ENCODE peak calls at places on chromosomes 2 and 18, in eight cellular contexts. V is HCT116, A is HepG2, G is SK-N-SH, F is HL-60, H is sigmoid colon, Q is Panc1, U is GM23338. D is an unnamed sample.

GRCh38 chr2:43255249-43255960 is 29.0 kb upstream of the ZFP36L2 start:
- DNase-seq in A (peak), F (no peak), G (no peak), U (no peak), Q (no peak), H (no peak), V (no peak), D (no peak)

GRCh38 chr2:205482399-205483065 is 199.8 kb upstream of the NRP2 start:
- DNase-seq in F (no peak), U (peak), V (no peak), G (no peak), A (no peak), Q (no peak), H (no peak), D (no peak)

GRCh38 chr2:866009-866680 is 84.5 kb upstream of the SNTG2 start:
- DNase-seq in G (peak), H (no peak), F (no peak), Q (no peak), U (peak), V (no peak), A (no peak), D (no peak)

GRCh38 chr2:123040506-123040905 is 984.6 kb upstream of the CNTNAP5 start:
- DNase-seq in Q (no peak), F (no peak), G (no peak), A (no peak), H (no peak), U (no peak), V (no peak), D (no peak)

GRCh38 chr2:130785466-130786055 is 30.2 kb downstream of the AMER3 start:
- DNase-seq in V (no peak), Q (no peak), H (no peak), G (no peak), U (no peak), F (no peak), A (no peak), D (peak)

GRCh38 chr18:370753-371615 is 103.1 kb upstream of the THOC1 start:
- DNase-seq in F (no peak), U (no peak), A (no peak), Q (no peak), V (no peak), G (peak), H (no peak), D (no peak)

GRCh38 chr2:133411857-133412256 is 156.4 kb downstream of the NCKAP5 start:
- DNase-seq in G (no peak), H (no peak), U (peak), V (no peak), F (no peak), Q (no peak), A (no peak), D (no peak)

GRCh38 chr2:152405206-152406118 is 70.5 kb downstream of the FMNL2 start:
- DNase-seq in F (no peak), V (peak), Q (peak), G (no peak), U (no peak), A (peak), H (no peak), D (no peak)

GRCh38 chr2:152399003-152399402 is 64.0 kb downstream of the FMNL2 start:
- DNase-seq in U (no peak), F (no peak), A (no peak), V (no peak), Q (no peak), G (no peak), H (no peak), D (no peak)

GRCh38 chr2:180823546-180824141 is 156.8 kb upstream of the UBE2E3 start:
- DNase-seq in F (no peak), Q (no peak), U (no peak), G (no peak), A (no peak), V (no peak), H (no peak), D (no peak)

GRCh38 chr18:36311026-36311570 is 13.6 kb downstream of the FHOD3 start:
- DNase-seq in Q (no peak), V (no peak), U (no peak), G (no peak), F (no peak), A (no peak), H (no peak), D (no peak)

GRCh38 chr2:120956486-120957156 is 221.0 kb downstream of the GLI2 start:
- DNase-seq in Q (no peak), H (no peak), U (no peak), A (no peak), V (no peak), F (no peak), G (no peak), D (no peak)

GRCh38 chr2:234204480-234204879 is 154.0 kb downstream of the SPP2 start:
- DNase-seq in U (no peak), Q (no peak), F (no peak), A (no peak), H (no peak), G (no peak), V (no peak), D (no peak)

DNA sequence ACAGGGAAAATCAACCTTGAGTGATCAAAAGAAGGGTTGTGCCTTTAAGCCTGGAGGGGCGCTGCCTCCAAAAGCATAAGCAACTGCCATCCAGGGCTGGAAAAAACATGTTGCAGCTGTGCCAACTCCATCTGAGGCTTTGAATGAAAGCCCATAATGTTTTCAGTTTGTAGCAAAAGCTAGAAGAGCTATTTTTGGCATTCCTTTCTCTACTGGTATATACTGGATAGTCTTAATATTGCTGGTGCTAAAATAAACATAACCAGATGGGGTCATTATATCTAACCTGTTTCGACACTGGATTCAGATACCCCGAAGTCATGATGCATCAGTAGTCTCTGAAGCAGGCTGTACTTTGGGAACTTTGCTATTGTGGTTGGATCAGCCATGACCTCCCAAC is 25.1 kb downstream of the ANXA4 start:
- DNase-seq in F (no peak), V (no peak), A (no peak), G (no peak), U (no peak), H (no peak), Q (no peak), D (no peak)
- TF ChIP-seq CTCF in F (no peak), V (no peak), A (no peak), G (no peak), U (peak), H (no peak), Q (no peak), D (no peak)

GRCh38 chr2:66957198-66957597 is 439.9 kb upstream of the ETAA1 start:
- DNase-seq in U (no peak), A (no peak), Q (no peak), G (no peak), V (no peak), F (no peak), H (no peak), D (no peak)

GRCh38 chr2:66966631-66967030 is 430.5 kb upstream of the ETAA1 start:
- DNase-seq in A (no peak), U (no peak), H (no peak), G (no peak), V (no peak), F (no peak), Q (no peak), D (no peak)

GRCh38 chr2:66960161-66960560 is 437.0 kb upstream of the ETAA1 start:
- DNase-seq in G (no peak), F (no peak), Q (no peak), H (no peak), V (no peak), A (no peak), U (peak), D (no peak)

GRCh38 chr2:66957677-66958076 is 439.5 kb upstream of the ETAA1 start:
- DNase-seq in G (no peak), V (no peak), A (no peak), U (no peak), H (no peak), Q (no peak), F (no peak), D (no peak)

GRCh38 chr2:66962625-66963207 is 434.4 kb upstream of the ETAA1 start:
- DNase-seq in G (peak), Q (no peak), A (no peak), V (no peak), H (peak), U (no peak), F (no peak), D (no peak)
- H3K27ac ChIP-seq in G (no peak), Q (no peak), A (no peak), V (no peak), H (peak), U (no peak), F (no peak), D (no peak)

GRCh38 chr2:20282916-20283592 is 58.1 kb upstream of the SDC1 start:
- DNase-seq in U (no peak), Q (no peak), A (no peak), H (peak), G (peak), V (no peak), F (no peak), D (no peak)
- TF ChIP-seq POLR2AphosphoS5 in U (no peak), Q (no peak), A (no peak), H (no peak), G (no peak), V (no peak), F (no peak), D (no peak)

DNA sequence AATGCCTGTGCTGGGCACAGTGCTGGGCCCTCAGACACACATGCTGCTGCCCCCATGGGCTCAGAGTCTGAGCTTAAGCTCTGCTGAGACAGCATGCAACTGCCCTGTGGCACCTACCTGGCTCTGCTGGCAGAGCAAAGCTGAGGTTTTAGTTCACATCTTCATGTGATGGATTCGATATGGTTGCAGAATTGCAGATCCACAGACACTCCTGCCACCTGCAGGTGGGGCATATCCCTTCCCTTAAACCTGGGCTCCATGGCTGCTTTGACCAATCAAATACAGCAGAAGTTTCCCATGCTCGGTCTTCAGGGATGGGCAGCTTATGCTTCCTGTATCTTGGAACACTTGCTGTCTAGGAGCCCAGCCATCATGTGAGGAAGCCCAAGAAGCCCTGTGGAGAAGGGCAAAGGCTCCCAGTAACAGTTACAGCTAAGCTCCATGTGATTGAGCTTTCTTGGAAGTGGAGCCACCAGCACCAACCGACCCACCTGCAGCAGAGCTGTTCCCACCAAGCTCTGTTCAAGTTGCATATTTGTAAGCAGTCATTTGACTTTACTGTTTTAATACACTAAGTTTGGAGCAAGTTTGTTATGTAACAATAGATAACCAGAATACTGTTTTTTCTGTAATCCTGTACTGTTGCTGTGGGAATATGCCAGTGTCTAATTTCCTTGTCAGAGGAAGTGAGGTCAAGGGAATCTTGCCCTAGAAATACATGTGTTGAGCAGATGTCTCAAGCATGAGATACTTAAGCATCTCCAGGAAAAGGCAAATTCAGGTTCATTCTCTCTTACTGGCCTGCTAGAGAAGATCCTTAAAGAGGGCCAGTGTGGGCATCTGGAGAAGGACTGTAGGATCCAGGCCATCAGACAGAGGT is 79.3 kb downstream of the SH3RF3 start:
- DNase-seq in G (no peak), F (no peak), Q (no peak), U (peak), V (no peak), A (no peak), H (no peak), D (no peak)
- TF ChIP-seq CTCF in G (peak), F (no peak), Q (no peak), U (peak), V (peak), A (peak), H (no peak), D (no peak)

DNA sequence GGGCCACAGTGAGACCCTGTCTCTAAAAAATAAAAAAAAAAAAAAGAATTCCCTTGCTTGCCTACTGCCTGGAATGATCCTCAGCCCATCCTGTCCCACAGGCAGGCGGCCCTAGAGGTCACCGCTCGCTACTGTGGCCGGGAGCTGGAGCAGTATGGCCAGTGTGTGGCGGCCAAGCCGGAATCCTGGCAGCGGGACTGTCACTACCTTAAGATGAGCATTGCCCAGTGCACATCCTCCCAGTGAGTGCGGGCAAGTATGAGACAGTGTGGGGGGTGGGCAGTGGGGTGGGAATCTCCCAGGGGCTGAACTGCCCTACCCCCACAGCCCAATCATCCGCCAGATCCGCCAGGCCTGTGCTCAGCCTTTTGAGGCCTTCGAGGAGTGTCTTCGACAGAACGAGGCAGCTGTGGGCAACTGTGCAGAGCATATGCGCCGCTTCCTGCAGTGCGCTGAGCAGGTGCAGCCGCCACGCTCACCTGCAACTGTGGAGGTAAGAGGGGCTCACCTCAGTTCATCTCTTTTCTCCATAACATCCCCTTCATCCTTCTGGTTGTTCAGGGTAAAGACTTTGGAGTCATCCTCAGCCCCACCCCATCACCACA is 1.6 kb downstream of the CHCHD5 start:
- DNase-seq in F (no peak), V (no peak), H (no peak), Q (no peak), U (no peak), A (no peak), G (no peak), D (peak)
- H3K27ac ChIP-seq in F (no peak), V (peak), H (no peak), Q (no peak), U (peak), A (no peak), G (no peak), D (no peak)

DNA sequence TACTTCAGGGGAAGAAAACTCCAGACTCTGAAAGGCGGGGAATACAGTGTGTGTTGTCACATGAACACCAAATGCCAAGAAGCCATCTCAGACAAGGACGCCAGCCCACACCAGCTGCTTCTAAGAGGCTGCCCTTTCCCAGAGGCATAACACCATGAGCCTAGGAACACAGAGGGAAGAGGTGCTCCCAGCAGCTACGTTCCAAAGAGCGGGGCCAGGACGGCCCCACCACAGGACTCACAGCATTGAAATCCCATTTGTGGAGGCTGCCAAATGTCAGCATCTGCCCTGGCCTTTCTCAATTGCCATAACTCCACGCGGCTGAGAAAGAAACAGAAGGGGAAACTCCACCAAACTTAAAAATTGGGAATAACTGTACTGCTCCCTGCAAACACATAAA is 20.1 kb upstream of the ID2 start:
- DNase-seq in G (no peak), F (no peak), Q (no peak), A (no peak), U (no peak), V (no peak), H (peak), D (no peak)
- TF ChIP-seq POLR2AphosphoS5 in G (no peak), F (no peak), Q (no peak), A (no peak), U (no peak), V (no peak), H (peak), D (no peak)

GRCh38 chr18:26014462-26014861 is 76.0 kb downstream of the SS18 start:
- DNase-seq in Q (no peak), H (no peak), V (no peak), F (no peak), A (no peak), U (no peak), G (no peak), D (no peak)

GRCh38 chr18:26022585-26022984 is 67.8 kb downstream of the SS18 start:
- DNase-seq in Q (no peak), V (no peak), G (no peak), F (no peak), H (no peak), A (no peak), U (no peak), D (no peak)

GRCh38 chr18:26021061-26021754 is 69.2 kb downstream of the SS18 start:
- DNase-seq in U (no peak), A (no peak), Q (no peak), V (no peak), H (no peak), G (no peak), F (no peak), D (no peak)

DNA sequence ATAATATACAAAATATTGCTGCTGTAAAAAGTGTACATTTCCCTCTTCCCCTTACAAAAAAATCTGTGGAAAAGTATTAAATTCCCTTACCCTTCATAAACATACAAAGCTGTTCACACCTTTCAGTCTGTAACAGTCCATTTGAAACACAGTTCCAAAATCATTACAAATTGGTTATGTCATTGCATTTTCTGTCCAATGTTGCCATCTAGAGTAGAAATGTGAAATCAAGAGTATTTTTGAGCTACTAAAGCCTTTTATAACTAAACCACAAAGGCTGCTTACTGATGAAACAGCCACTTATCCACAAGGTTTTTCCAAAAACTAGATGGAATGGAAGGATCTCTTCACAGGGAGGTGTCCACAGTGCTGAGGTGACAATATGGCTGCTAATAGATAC is 72.5 kb downstream of the SS18 start:
- DNase-seq in U (no peak), H (no peak), A (no peak), G (no peak), F (no peak), Q (no peak), V (no peak), D (no peak)
- TF ChIP-seq CTCF in U (no peak), H (no peak), A (no peak), G (peak), F (no peak), Q (no peak), V (no peak), D (no peak)

DNA sequence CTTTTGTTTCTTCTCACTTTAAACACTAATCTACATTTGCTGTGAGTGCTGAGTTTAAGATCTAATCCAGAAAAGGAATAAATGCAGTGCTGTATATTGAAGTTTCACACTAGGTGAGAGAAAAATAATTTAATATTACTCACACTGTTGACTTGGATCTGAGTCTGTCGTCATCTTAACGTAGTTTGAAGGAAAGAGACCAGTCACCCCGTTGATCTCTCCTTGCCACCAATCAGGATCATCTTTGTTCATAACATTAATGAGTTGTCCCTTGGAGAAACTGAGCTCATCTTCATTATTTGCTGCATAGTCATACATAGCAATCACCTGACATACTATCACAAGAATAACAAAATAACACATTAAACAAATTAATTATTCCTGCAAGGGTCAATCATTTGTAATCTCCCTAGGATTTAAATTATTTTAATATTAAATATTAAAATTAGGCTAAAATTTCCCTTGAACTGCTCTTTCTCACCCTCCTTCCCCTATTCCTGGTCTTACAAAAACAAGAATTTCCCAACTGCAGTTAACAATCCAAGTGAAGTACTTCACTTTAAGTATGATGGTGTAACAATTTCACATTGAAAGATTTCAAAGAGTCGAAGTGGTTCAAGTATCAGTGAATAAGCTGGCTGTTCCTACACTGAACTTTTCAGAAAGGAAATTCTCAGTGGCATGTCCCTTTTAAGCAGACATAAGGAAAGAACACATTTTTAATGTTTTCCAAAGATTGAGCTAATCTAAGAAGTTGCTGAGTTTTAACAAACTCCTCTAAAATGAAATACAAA is 71.3 kb downstream of the FAM228A start:
- DNase-seq in V (no peak), U (no peak), Q (no peak), G (no peak), H (no peak), F (no peak), A (no peak), D (no peak)
- H3K27ac ChIP-seq in V (no peak), U (no peak), Q (no peak), G (no peak), H (no peak), F (no peak), A (no peak), D (no peak)

D was measured in spleen.